ENCODE peak calls at places on chromosomes 11 and 22, in four cellular contexts. One of them, this sample, is unnamed.

GRCh38 chr11:59918494-59918893 is 19.7 kb upstream of the OOSP1 start:
- DNase-seq in ascending aorta: no peak
- DNase-seq in right atrium auricular region: no peak
- DNase-seq in stomach: no peak
- DNase-seq in this sample: no peak

GRCh38 chr11:9250139-9250582 is 15.0 kb downstream of the DENND5A start:
- DNase-seq in ascending aorta: no peak
- DNase-seq in right atrium auricular region: no peak
- DNase-seq in stomach: no peak
- DNase-seq in this sample: no peak

GRCh38 chr11:68992743-68993255 is 12.0 kb upstream of the MRGPRD start:
- DNase-seq in ascending aorta: no peak
- DNase-seq in right atrium auricular region: no peak
- DNase-seq in stomach: no peak
- DNase-seq in this sample: no peak

GRCh38 chr11:27281740-27282139 is 81.3 kb downstream of the CCDC34 start:
- DNase-seq in ascending aorta: no peak
- DNase-seq in right atrium auricular region: no peak
- DNase-seq in stomach: no peak
- DNase-seq in this sample: no peak

GRCh38 chr11:115580927-115581680 is 76.9 kb upstream of the CADM1 start:
- DNase-seq in ascending aorta: no peak
- DNase-seq in right atrium auricular region: no peak
- DNase-seq in stomach: peak
- DNase-seq in this sample: no peak

GRCh38 chr11:15202626-15203025 is 87.9 kb downstream of the INSC start:
- DNase-seq in ascending aorta: no peak
- DNase-seq in right atrium auricular region: no peak
- DNase-seq in stomach: no peak
- DNase-seq in this sample: no peak

GRCh38 chr11:31798057-31799035 is 12.8 kb downstream of the PAX6 start:
- DNase-seq in ascending aorta: no peak
- DNase-seq in right atrium auricular region: no peak
- DNase-seq in stomach: no peak
- DNase-seq in this sample: no peak

GRCh38 chr11:23236846-23237550 is 376.7 kb upstream of the CCDC179 start:
- DNase-seq in ascending aorta: no peak
- DNase-seq in right atrium auricular region: no peak
- DNase-seq in stomach: no peak
- DNase-seq in this sample: no peak

GRCh38 chr11:102576350-102576749 is 45.8 kb upstream of the MMP7 start:
- DNase-seq in ascending aorta: no peak
- DNase-seq in right atrium auricular region: no peak
- DNase-seq in stomach: no peak
- DNase-seq in this sample: no peak

DNA sequence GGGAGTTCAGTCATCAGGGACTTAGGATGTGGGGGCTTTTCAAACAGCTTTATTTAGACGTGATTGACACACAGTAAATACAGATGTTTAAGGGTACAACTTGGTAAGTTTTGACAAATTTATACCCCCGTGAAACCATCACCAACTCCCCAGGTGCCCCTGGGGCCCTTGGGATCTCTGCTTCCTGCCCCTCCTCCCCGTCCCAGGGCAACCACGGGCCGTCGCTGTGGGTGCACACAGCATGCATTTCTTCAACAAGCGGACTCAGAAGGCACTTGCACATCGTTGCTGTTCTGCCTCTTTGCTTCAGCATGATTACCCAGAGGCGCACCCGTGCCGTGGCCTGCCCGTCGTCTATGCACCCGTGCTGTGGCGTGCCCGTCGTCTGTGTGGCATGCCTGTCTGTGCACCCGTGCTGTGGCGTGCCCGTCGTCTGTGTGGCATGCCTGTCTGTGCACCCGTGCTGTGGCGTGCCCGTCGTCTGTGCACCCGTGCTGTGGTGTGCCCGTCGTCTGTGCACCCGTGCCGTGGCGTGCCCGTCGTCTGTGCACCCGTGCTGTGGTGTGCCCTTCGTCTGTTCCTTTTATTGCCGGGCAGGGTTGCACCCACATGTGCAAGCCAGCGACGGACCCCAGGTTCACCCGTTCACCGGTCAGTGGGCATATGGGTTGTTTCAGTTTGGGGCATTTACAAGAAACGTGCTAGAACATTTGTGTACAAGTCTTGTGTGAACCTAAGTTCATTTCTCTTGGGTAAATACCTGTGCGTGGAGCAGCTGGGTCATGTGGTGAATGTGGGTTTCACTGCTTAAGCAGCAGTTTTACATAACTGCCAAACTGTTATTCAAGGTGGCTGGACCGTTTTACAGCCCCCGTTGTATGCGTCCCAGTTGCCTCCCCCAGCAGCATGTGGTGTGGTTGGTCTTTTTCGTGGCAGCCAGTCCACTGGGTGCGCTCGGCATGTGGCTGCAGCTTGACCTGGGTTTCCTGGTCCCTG is 8.3 kb downstream of the CD81 start:
- DNase-seq in ascending aorta: no peak
- DNase-seq in right atrium auricular region: no peak
- DNase-seq in stomach: no peak
- DNase-seq in this sample: no peak
- H3K27ac ChIP-seq in ascending aorta: no peak
- H3K27ac ChIP-seq in right atrium auricular region: peak
- H3K27ac ChIP-seq in stomach: peak
- H3K27ac ChIP-seq in this sample: no peak

GRCh38 chr11:116813170-116813569 is 9.9 kb downstream of the APOA4 start:
- DNase-seq in ascending aorta: no peak
- DNase-seq in right atrium auricular region: no peak
- DNase-seq in stomach: peak
- DNase-seq in this sample: no peak

GRCh38 chr11:116812109-116812508 is 11.0 kb downstream of the APOA4 start:
- DNase-seq in ascending aorta: no peak
- DNase-seq in right atrium auricular region: no peak
- DNase-seq in stomach: peak
- DNase-seq in this sample: no peak

GRCh38 chr11:116814502-116814901 is 8.6 kb downstream of the APOA4 start:
- DNase-seq in ascending aorta: no peak
- DNase-seq in right atrium auricular region: no peak
- DNase-seq in stomach: no peak
- DNase-seq in this sample: no peak

GRCh38 chr11:116811194-116811593 is 11.9 kb downstream of the APOA4 start:
- DNase-seq in ascending aorta: no peak
- DNase-seq in right atrium auricular region: no peak
- DNase-seq in stomach: no peak
- DNase-seq in this sample: no peak

GRCh38 chr11:116813781-116814471 is 9.2 kb downstream of the APOA4 start:
- DNase-seq in ascending aorta: no peak
- DNase-seq in right atrium auricular region: no peak
- DNase-seq in stomach: peak
- DNase-seq in this sample: no peak
- H3K27ac ChIP-seq in ascending aorta: no peak
- H3K27ac ChIP-seq in right atrium auricular region: no peak
- H3K27ac ChIP-seq in stomach: no peak
- H3K27ac ChIP-seq in this sample: no peak

GRCh38 chr22:28346308-28346707 is 333.3 kb downstream of the TTC28 start:
- DNase-seq in ascending aorta: no peak
- DNase-seq in right atrium auricular region: no peak
- DNase-seq in stomach: no peak
- DNase-seq in this sample: no peak
- H3K27ac ChIP-seq in ascending aorta: no peak
- H3K27ac ChIP-seq in right atrium auricular region: no peak
- H3K27ac ChIP-seq in stomach: no peak
- H3K27ac ChIP-seq in this sample: no peak

GRCh38 chr11:113579292-113579940 is 104.2 kb upstream of the DRD2 start:
- DNase-seq in ascending aorta: no peak
- DNase-seq in right atrium auricular region: no peak
- DNase-seq in stomach: no peak
- DNase-seq in this sample: no peak

GRCh38 chr11:113578164-113578455 is 102.9 kb upstream of the DRD2 start:
- DNase-seq in ascending aorta: no peak
- DNase-seq in right atrium auricular region: no peak
- DNase-seq in stomach: no peak
- DNase-seq in this sample: no peak

GRCh38 chr11:113578715-113579250 is 103.6 kb upstream of the DRD2 start:
- DNase-seq in ascending aorta: no peak
- DNase-seq in right atrium auricular region: no peak
- DNase-seq in stomach: no peak
- DNase-seq in this sample: no peak

GRCh38 chr11:113584371-113584770 is 109.2 kb upstream of the DRD2 start:
- DNase-seq in ascending aorta: no peak
- DNase-seq in right atrium auricular region: no peak
- DNase-seq in stomach: no peak
- DNase-seq in this sample: no peak

DNA sequence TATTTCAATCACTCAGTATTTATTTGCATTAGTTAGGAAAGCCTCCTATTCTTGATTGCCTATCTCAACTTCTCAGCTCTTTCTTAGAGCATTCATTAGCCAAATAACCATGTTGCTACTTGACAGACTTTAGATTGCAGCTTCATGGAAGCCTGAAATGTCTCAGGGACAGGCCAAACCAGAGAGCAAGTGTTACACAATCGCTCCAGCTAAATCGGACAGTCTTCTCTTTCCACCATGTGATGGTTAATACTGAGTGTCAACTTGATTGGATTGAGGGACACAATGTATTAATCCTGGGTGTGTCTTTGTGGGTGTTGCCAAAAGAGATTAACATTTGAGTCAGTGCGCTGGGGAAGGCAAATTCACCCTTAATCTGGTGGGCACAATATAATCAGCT is 106.5 kb upstream of the DRD2 start:
- DNase-seq in ascending aorta: no peak
- DNase-seq in right atrium auricular region: no peak
- DNase-seq in stomach: no peak
- DNase-seq in this sample: no peak
- H3K27ac ChIP-seq in ascending aorta: no peak
- H3K27ac ChIP-seq in right atrium auricular region: no peak
- H3K27ac ChIP-seq in stomach: no peak
- H3K27ac ChIP-seq in this sample: no peak

DNA sequence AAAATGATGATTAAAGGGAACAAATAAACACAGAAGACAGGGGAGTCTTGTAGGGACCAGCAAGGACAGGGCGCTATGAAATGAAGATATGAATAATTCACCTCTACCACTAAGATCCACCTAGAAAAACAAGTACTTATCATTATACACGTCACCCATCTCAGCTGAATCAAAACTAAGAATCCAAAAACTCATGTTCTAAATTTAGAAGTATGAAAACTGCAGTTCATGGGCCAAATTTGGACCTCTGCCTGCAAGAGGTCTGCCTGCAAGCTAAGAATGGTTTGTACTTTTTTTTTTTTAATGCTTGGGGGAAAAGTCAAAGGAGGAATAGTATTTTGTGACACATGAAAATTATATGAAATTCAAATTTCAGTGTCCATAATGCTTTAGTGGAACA is 11.9 kb downstream of the PLAAT3 start:
- DNase-seq in ascending aorta: no peak
- DNase-seq in right atrium auricular region: no peak
- DNase-seq in stomach: no peak
- DNase-seq in this sample: no peak
- H3K27ac ChIP-seq in ascending aorta: peak
- H3K27ac ChIP-seq in right atrium auricular region: peak
- H3K27ac ChIP-seq in stomach: peak
- H3K27ac ChIP-seq in this sample: no peak

GRCh38 chr22:31308181-31308580 is 15.9 kb upstream of the PIK3IP1 start:
- DNase-seq in ascending aorta: no peak
- DNase-seq in right atrium auricular region: no peak
- DNase-seq in stomach: no peak
- DNase-seq in this sample: no peak

GRCh38 chr22:31313366-31314147 is 21.3 kb upstream of the PIK3IP1 start:
- DNase-seq in ascending aorta: peak
- DNase-seq in right atrium auricular region: peak
- DNase-seq in stomach: peak
- DNase-seq in this sample: peak
- H3K27ac ChIP-seq in ascending aorta: peak
- H3K27ac ChIP-seq in right atrium auricular region: peak
- H3K27ac ChIP-seq in stomach: peak
- H3K27ac ChIP-seq in this sample: no peak

GRCh38 chr11:119169272-119169719 is 771 bp downstream of the NLRX1 start:
- DNase-seq in ascending aorta: peak
- DNase-seq in right atrium auricular region: peak
- DNase-seq in stomach: peak
- DNase-seq in this sample: no peak
- H3K27ac ChIP-seq in ascending aorta: peak
- H3K27ac ChIP-seq in right atrium auricular region: peak
- H3K27ac ChIP-seq in stomach: peak
- H3K27ac ChIP-seq in this sample: peak

DNA sequence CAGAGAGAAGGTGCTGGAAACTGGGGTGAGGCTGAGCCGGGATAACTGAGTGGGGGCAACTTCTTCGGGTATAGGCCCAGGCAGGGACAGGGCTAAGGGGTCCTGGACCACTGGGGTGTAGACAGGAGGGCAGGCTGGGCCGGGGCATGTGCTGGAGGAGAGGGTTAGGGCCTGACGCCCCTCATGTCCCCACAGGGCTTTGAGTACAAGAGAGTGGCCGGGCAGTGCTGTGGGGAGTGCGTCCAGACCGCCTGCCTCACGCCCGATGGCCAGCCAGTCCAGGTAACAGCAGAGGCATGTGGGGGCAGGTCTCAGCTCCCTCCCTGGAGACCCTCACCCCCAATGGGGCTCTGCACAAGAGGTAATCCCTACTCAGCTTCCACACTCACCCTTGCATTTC is 36.7 kb downstream of the MUC5B start:
- DNase-seq in ascending aorta: no peak
- DNase-seq in right atrium auricular region: no peak
- DNase-seq in stomach: no peak
- DNase-seq in this sample: no peak
- H3K27ac ChIP-seq in ascending aorta: no peak
- H3K27ac ChIP-seq in right atrium auricular region: no peak
- H3K27ac ChIP-seq in stomach: no peak
- H3K27ac ChIP-seq in this sample: no peak

DNA sequence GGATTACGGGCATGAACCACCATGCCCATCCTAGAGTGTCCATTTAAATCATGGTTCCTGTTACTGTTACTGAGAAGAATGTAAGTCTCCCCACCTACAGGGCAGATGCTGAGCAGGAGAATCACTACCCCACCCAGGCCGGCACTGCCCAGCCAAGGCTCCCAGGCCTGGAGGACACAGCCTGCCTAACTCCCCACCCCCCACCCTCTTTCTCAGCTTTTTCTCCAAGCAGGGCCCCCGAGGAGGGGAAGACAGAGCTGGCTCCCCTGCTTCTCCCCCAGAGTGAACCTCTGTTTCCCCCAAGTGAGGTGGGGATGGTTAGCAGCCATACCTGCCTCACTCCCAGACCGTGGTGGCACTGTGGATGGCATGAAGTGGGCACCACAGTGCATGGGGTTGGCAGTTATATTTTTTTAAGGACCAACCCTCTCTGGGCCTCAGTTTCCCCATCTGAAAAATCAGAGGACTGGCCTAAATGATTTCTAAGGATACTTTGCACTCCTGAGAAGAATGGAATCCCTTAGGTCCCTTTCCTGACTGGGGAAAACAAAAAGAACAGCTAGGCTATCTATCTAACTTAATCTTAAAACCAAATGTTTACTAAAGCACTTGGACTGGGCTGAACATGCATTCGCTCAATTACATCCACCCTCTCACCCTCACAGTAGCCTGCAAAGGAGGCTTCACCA is 5.0 kb downstream of the CBX7 start:
- DNase-seq in ascending aorta: no peak
- DNase-seq in right atrium auricular region: no peak
- DNase-seq in stomach: no peak
- DNase-seq in this sample: no peak
- H3K27ac ChIP-seq in ascending aorta: peak
- H3K27ac ChIP-seq in right atrium auricular region: peak
- H3K27ac ChIP-seq in stomach: peak
- H3K27ac ChIP-seq in this sample: peak

GRCh38 chr11:707817-708420 is 1.9 kb downstream of the EPS8L2 start:
- DNase-seq in ascending aorta: no peak
- DNase-seq in right atrium auricular region: no peak
- DNase-seq in stomach: peak
- DNase-seq in this sample: no peak
- H3K27ac ChIP-seq in ascending aorta: peak
- H3K27ac ChIP-seq in right atrium auricular region: no peak
- H3K27ac ChIP-seq in stomach: peak
- H3K27ac ChIP-seq in this sample: no peak